ENCODE peak calls at places on chromosomes 12 and 14, in four cellular contexts. One of them, this sample, is unnamed.

GRCh38 chr12:13209279-13210021 is 12.9 kb downstream of the EMP1 start:
- DNase-seq in ovary: no peak
- DNase-seq in mammary epithelial cell: no peak
- DNase-seq in tibial artery: no peak
- DNase-seq in this sample: no peak

GRCh38 chr12:12456637-12457036 is 99.8 kb downstream of the BORCS5 start:
- DNase-seq in ovary: no peak
- DNase-seq in tibial artery: no peak
- DNase-seq in mammary epithelial cell: peak; percentile 74
- DNase-seq in this sample: no peak

GRCh38 chr14:64801800-64802199 is 77.9 kb downstream of the SPTB start:
- DNase-seq in ovary: no peak
- DNase-seq in mammary epithelial cell: no peak
- DNase-seq in tibial artery: no peak
- DNase-seq in this sample: no peak

GRCh38 chr12:90979936-90980335 is 24.8 kb downstream of the EPYC start:
- DNase-seq in tibial artery: no peak
- DNase-seq in mammary epithelial cell: no peak
- DNase-seq in ovary: no peak
- DNase-seq in this sample: no peak

GRCh38 chr12:100515956-100516355 is 42.3 kb downstream of the NR1H4 start:
- DNase-seq in ovary: no peak
- DNase-seq in mammary epithelial cell: no peak
- DNase-seq in tibial artery: no peak
- DNase-seq in this sample: no peak

GRCh38 chr12:116954700-116955381 is 44.1 kb downstream of the FBXW8 start:
- DNase-seq in mammary epithelial cell: no peak
- DNase-seq in tibial artery: peak; percentile 78
- DNase-seq in ovary: peak; percentile 79
- DNase-seq in this sample: peak; percentile 28

GRCh38 chr14:67579636-67580035 is 20.4 kb downstream of the PIGH start:
- DNase-seq in ovary: no peak
- DNase-seq in tibial artery: peak; percentile 55
- DNase-seq in mammary epithelial cell: no peak
- DNase-seq in this sample: no peak

GRCh38 chr12:131916306-131917138 is 12.6 kb upstream of the PUS1 start:
- DNase-seq in ovary: no peak
- DNase-seq in tibial artery: no peak
- DNase-seq in mammary epithelial cell: no peak
- DNase-seq in this sample: no peak

GRCh38 chr14:81418057-81418790 is 18.1 kb upstream of the STON2 start:
- DNase-seq in ovary: no peak
- DNase-seq in mammary epithelial cell: no peak
- DNase-seq in tibial artery: no peak
- DNase-seq in this sample: no peak

GRCh38 chr12:27652174-27652763 is 44.0 kb upstream of the REP15 start:
- DNase-seq in mammary epithelial cell: peak; percentile 67
- DNase-seq in ovary: no peak
- DNase-seq in tibial artery: no peak
- DNase-seq in this sample: no peak

DNA sequence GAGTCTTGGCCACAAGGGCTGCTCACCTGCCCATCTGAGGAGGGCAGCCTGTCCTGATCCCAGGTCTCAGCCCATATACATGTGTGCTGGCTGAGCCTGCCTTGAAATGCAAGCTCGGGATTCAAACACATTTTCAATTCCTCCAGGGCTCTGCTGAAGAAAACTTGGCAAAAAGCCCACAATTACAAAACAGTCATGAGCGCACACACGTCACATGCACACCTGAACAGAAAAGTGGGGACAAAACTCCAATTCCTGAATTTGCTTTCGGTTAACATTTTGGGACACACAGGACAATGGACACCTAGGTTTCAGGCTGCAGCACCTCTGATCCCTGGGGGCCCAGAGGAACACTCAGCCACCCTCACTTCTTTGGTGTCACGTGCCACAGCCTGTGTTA is 113.9 kb downstream of the RBM19 start:
- DNase-seq in tibial artery: no peak
- DNase-seq in ovary: no peak
- DNase-seq in mammary epithelial cell: no peak
- DNase-seq in this sample: no peak
- H3K4me1 ChIP-seq in tibial artery: no peaks in the 10 kb centered on the region
- H3K4me1 ChIP-seq in ovary: no peaks in the 10 kb centered on the region
- H3K4me1 ChIP-seq in mammary epithelial cell: no peaks in the 10 kb centered on the region
- H3K4me1 ChIP-seq in this sample: peaks cover 75% of the 10 kb centered on the region

DNA sequence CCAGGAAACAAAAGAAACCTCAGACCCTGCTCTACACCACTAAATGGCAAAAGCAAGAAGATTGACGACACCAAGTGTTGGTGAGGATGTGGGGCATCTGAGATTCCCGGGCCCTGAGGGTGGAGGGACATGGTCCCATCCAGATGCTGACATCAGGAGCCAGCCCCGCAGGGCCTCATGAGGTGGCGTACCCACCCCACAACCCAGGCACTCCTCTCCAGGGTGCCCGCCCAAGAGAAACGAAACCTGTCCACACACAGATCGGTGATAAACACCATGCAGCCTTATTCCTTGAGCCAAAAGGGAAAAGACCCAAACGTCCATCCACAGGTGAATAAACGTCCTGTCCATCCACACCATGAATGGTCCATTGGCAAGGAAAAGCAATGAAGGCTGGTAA is 54.8 kb upstream of the C14orf180 start:
- DNase-seq in tibial artery: peak; percentile 40
- DNase-seq in ovary: no peak
- DNase-seq in mammary epithelial cell: no peak
- DNase-seq in this sample: no peak
- H3K9me3 ChIP-seq in tibial artery: no peaks in the 10 kb centered on the region
- H3K9me3 ChIP-seq in ovary: no peaks in the 10 kb centered on the region
- H3K9me3 ChIP-seq in mammary epithelial cell: peaks cover 14% of the 10 kb centered on the region
- H3K9me3 ChIP-seq in this sample: peaks cover 22% of the 10 kb centered on the region

DNA sequence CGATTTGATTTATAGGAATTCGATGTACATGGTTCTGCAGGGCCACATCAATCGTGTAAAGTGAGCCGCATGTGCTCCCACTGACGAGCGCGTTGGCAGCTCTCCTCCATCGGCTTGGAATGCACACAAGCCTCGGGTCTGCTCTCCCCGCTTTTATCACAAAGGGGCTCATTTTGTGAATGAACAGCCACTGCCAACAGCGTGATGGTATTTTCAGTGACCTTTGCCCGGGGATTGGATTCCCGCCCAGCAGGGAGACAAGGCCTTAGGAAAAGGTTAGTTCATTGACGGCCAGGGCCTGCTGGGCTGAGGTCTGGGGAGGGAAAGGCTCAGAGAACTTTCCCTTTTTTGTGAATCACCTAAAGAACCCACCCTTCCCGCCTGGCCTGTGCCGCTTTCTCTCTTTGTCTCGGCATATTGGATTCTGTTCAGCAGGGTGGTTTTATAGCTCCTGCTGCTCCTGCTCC is 232.1 kb downstream of the MSRB3 start:
- DNase-seq in mammary epithelial cell: no peak
- DNase-seq in tibial artery: no peak
- DNase-seq in ovary: peak; percentile 82
- DNase-seq in this sample: peak; percentile 55
- H3K4me3 ChIP-seq in mammary epithelial cell: no peak overlapping the region
- H3K4me3 ChIP-seq in tibial artery: no peak overlapping the region
- H3K4me3 ChIP-seq in ovary: no peak overlapping the region
- H3K4me3 ChIP-seq in this sample: no peak overlapping the region

GRCh38 chr12:55715169-55715764 is 579 bp upstream of the BLOC1S1 start:
- DNase-seq in mammary epithelial cell: no peak
- DNase-seq in tibial artery: no peak
- DNase-seq in ovary: no peak
- DNase-seq in this sample: no peak
- H3K4me1 ChIP-seq in mammary epithelial cell: peaks cover 49% of the 10 kb centered on the region
- H3K4me1 ChIP-seq in tibial artery: no peaks in the 10 kb centered on the region
- H3K4me1 ChIP-seq in ovary: peaks cover 12% of the 10 kb centered on the region
- H3K4me1 ChIP-seq in this sample: peaks cover 84% of the 10 kb centered on the region

GRCh38 chr14:23622990-23623389 is 13.2 kb upstream of the DHRS2 start:
- DNase-seq in tibial artery: no peak
- DNase-seq in mammary epithelial cell: no peak
- DNase-seq in ovary: no peak
- DNase-seq in this sample: no peak
- H3K9me3 ChIP-seq in tibial artery: no peaks in the 10 kb centered on the region
- H3K9me3 ChIP-seq in mammary epithelial cell: peaks cover 16% of the 10 kb centered on the region
- H3K9me3 ChIP-seq in ovary: no peaks in the 10 kb centered on the region
- H3K9me3 ChIP-seq in this sample: peaks cover 19% of the 10 kb centered on the region

GRCh38 chr12:80032967-80033366 is 66.4 kb upstream of the OTOGL start:
- DNase-seq in ovary: no peak
- DNase-seq in tibial artery: no peak
- DNase-seq in mammary epithelial cell: no peak
- DNase-seq in this sample: no peak

GRCh38 chr12:80038062-80038560 is 61.2 kb upstream of the OTOGL start:
- DNase-seq in tibial artery: no peak
- DNase-seq in ovary: no peak
- DNase-seq in mammary epithelial cell: no peak
- DNase-seq in this sample: no peak

GRCh38 chr12:80031229-80031628 is 68.1 kb upstream of the OTOGL start:
- DNase-seq in mammary epithelial cell: no peak
- DNase-seq in ovary: no peak
- DNase-seq in tibial artery: no peak
- DNase-seq in this sample: no peak

GRCh38 chr12:80033457-80033856 is 65.9 kb upstream of the OTOGL start:
- DNase-seq in mammary epithelial cell: peak; percentile 55
- DNase-seq in ovary: no peak
- DNase-seq in tibial artery: peak; percentile 74
- DNase-seq in this sample: no peak
- H3K4me3 ChIP-seq in mammary epithelial cell: no peak overlapping the region
- H3K4me3 ChIP-seq in ovary: no peak overlapping the region
- H3K4me3 ChIP-seq in tibial artery: peak overlapping the region; percentile 7
- H3K4me3 ChIP-seq in this sample: no peak overlapping the region

GRCh38 chr12:96824074-96824837 is 82.8 kb upstream of the NEDD1 start:
- DNase-seq in mammary epithelial cell: no peak
- DNase-seq in ovary: no peak
- DNase-seq in tibial artery: no peak
- DNase-seq in this sample: no peak
- H3K4me1 ChIP-seq in mammary epithelial cell: no peaks in the 10 kb centered on the region
- H3K4me1 ChIP-seq in ovary: no peaks in the 10 kb centered on the region
- H3K4me1 ChIP-seq in tibial artery: no peaks in the 10 kb centered on the region
- H3K4me1 ChIP-seq in this sample: no peaks in the 10 kb centered on the region

DNA sequence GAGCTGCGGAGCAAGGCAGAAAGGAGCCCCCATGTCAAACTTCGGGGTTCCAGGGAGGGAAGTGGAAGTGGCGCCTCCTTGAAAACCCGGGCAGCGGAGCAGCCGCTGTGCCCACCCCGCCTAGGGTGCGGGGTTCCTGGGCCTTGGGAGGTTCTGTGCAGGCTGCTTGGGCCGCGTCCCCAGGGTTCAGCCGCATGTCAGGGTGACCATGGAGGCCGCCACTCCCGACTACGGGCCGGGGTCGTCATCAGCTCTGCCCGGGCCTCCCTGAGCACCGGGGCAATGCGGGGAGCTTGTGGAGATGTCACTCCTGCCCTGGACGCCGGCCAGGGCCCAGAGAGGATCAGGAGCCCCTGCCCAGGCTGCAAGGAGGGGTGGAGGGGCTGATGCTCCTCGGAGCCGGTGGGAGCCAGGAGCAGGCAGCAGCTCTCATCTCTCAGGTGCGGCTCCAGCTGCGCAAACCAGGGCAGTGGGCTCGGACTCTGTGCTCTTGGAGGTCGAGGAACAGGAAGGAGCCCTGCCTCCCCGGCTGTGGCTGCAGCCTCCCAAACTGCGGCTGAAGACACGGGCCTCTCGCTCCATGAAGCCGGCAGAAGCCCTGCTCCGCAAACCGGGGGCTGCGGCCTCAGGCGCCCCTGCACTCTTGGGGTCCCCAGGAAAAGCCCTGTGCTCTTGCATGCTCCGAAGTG is 1286.5 kb downstream of the TMEM121 start:
- DNase-seq in mammary epithelial cell: no peak
- DNase-seq in ovary: no peak
- DNase-seq in tibial artery: no peak
- DNase-seq in this sample: no peak
- H3K9me3 ChIP-seq in mammary epithelial cell: no peaks in the 10 kb centered on the region
- H3K9me3 ChIP-seq in ovary: no peaks in the 10 kb centered on the region
- H3K9me3 ChIP-seq in tibial artery: no peaks in the 10 kb centered on the region
- H3K9me3 ChIP-seq in this sample: no peaks in the 10 kb centered on the region

This sample was measured in left ventricle myocardium inferior.